ENCODE peak calls at places on chromosome 1, in six cellular contexts. One of them, this sample, is unnamed.

GRCh38 chr1:31524196-31524967 is 51.9 kb upstream of the TINAGL1 start:
- DNase-seq in breast epithelium: no peak
- DNase-seq in kidney epithelial cell: no peak
- DNase-seq in stimulated activated CD8-positive, alpha-beta memory T cell treated with anti-CD3 and anti-CD28 coated beads, Interleukin-7, amount 100 ng/mL, for 48 hours: no peak
- DNase-seq in AG09309: no peak
- DNase-seq in keratinocyte: no peak
- DNase-seq in this sample: no peak

GRCh38 chr1:24929876-24930702 is at the start of gene RUNX3:
- DNase-seq in breast epithelium: no peak
- DNase-seq in AG09309: no peak
- DNase-seq in kidney epithelial cell: no peak
- DNase-seq in keratinocyte: no peak
- DNase-seq in stimulated activated CD8-positive, alpha-beta memory T cell treated with anti-CD3 and anti-CD28 coated beads, Interleukin-7, amount 100 ng/mL, for 48 hours: peak
- DNase-seq in this sample: peak

GRCh38 chr1:44024031-44024902 is 7.0 kb downstream of the SLC6A9 start:
- DNase-seq in kidney epithelial cell: no peak
- DNase-seq in keratinocyte: no peak
- DNase-seq in breast epithelium: no peak
- DNase-seq in stimulated activated CD8-positive, alpha-beta memory T cell treated with anti-CD3 and anti-CD28 coated beads, Interleukin-7, amount 100 ng/mL, for 48 hours: no peak
- DNase-seq in AG09309: no peak
- DNase-seq in this sample: no peak

GRCh38 chr1:115255154-115255553 is 82.9 kb downstream of the NGF start:
- DNase-seq in kidney epithelial cell: no peak
- DNase-seq in keratinocyte: no peak
- DNase-seq in breast epithelium: no peak
- DNase-seq in AG09309: no peak
- DNase-seq in stimulated activated CD8-positive, alpha-beta memory T cell treated with anti-CD3 and anti-CD28 coated beads, Interleukin-7, amount 100 ng/mL, for 48 hours: no peak
- DNase-seq in this sample: no peak

GRCh38 chr1:227058321-227058751 is 118.2 kb downstream of the COQ8A start:
- DNase-seq in breast epithelium: no peak
- DNase-seq in stimulated activated CD8-positive, alpha-beta memory T cell treated with anti-CD3 and anti-CD28 coated beads, Interleukin-7, amount 100 ng/mL, for 48 hours: no peak
- DNase-seq in AG09309: peak
- DNase-seq in keratinocyte: peak
- DNase-seq in kidney epithelial cell: peak
- DNase-seq in this sample: peak

GRCh38 chr1:116254776-116255175 is 118.3 kb upstream of the ATP1A1 start:
- DNase-seq in stimulated activated CD8-positive, alpha-beta memory T cell treated with anti-CD3 and anti-CD28 coated beads, Interleukin-7, amount 100 ng/mL, for 48 hours: no peak
- DNase-seq in breast epithelium: no peak
- DNase-seq in keratinocyte: no peak
- DNase-seq in AG09309: no peak
- DNase-seq in kidney epithelial cell: no peak
- DNase-seq in this sample: no peak

GRCh38 chr1:162138107-162138506 is 68.6 kb downstream of the NOS1AP start:
- DNase-seq in AG09309: no peak
- DNase-seq in breast epithelium: no peak
- DNase-seq in stimulated activated CD8-positive, alpha-beta memory T cell treated with anti-CD3 and anti-CD28 coated beads, Interleukin-7, amount 100 ng/mL, for 48 hours: no peak
- DNase-seq in keratinocyte: no peak
- DNase-seq in kidney epithelial cell: no peak
- DNase-seq in this sample: no peak

GRCh38 chr1:118773656-118774055 is 214.5 kb downstream of the TBX15 start:
- DNase-seq in kidney epithelial cell: no peak
- DNase-seq in AG09309: no peak
- DNase-seq in breast epithelium: no peak
- DNase-seq in stimulated activated CD8-positive, alpha-beta memory T cell treated with anti-CD3 and anti-CD28 coated beads, Interleukin-7, amount 100 ng/mL, for 48 hours: no peak
- DNase-seq in keratinocyte: no peak
- DNase-seq in this sample: no peak

GRCh38 chr1:153397056-153397923 is 6.4 kb upstream of the S100A8 start:
- DNase-seq in AG09309: no peak
- DNase-seq in kidney epithelial cell: no peak
- DNase-seq in stimulated activated CD8-positive, alpha-beta memory T cell treated with anti-CD3 and anti-CD28 coated beads, Interleukin-7, amount 100 ng/mL, for 48 hours: no peak
- DNase-seq in keratinocyte: no peak
- DNase-seq in breast epithelium: no peak
- DNase-seq in this sample: no peak

GRCh38 chr1:16250547-16251251 is 13.7 kb upstream of the CPLANE2 start:
- DNase-seq in keratinocyte: no peak
- DNase-seq in stimulated activated CD8-positive, alpha-beta memory T cell treated with anti-CD3 and anti-CD28 coated beads, Interleukin-7, amount 100 ng/mL, for 48 hours: no peak
- DNase-seq in kidney epithelial cell: no peak
- DNase-seq in breast epithelium: no peak
- DNase-seq in AG09309: peak
- DNase-seq in this sample: no peak

GRCh38 chr1:46489169-46489637 is 433 bp upstream of the DMBX1 start:
- DNase-seq in keratinocyte: no peak
- DNase-seq in breast epithelium: no peak
- DNase-seq in AG09309: no peak
- DNase-seq in stimulated activated CD8-positive, alpha-beta memory T cell treated with anti-CD3 and anti-CD28 coated beads, Interleukin-7, amount 100 ng/mL, for 48 hours: peak
- DNase-seq in kidney epithelial cell: no peak
- DNase-seq in this sample: no peak

GRCh38 chr1:201538618-201539551 is at the start of gene NAV1:
- DNase-seq in AG09309: no peak
- DNase-seq in stimulated activated CD8-positive, alpha-beta memory T cell treated with anti-CD3 and anti-CD28 coated beads, Interleukin-7, amount 100 ng/mL, for 48 hours: no peak
- DNase-seq in keratinocyte: no peak
- DNase-seq in breast epithelium: peak
- DNase-seq in kidney epithelial cell: no peak
- DNase-seq in this sample: peak

GRCh38 chr1:150979007-150979722 is 2.9 kb upstream of the ANXA9 start:
- DNase-seq in AG09309: peak
- DNase-seq in keratinocyte: no peak
- DNase-seq in stimulated activated CD8-positive, alpha-beta memory T cell treated with anti-CD3 and anti-CD28 coated beads, Interleukin-7, amount 100 ng/mL, for 48 hours: peak
- DNase-seq in breast epithelium: peak
- DNase-seq in kidney epithelial cell: no peak
- DNase-seq in this sample: peak

GRCh38 chr1:168920456-168921094 is 185.9 kb upstream of the ATP1B1 start:
- DNase-seq in breast epithelium: no peak
- DNase-seq in stimulated activated CD8-positive, alpha-beta memory T cell treated with anti-CD3 and anti-CD28 coated beads, Interleukin-7, amount 100 ng/mL, for 48 hours: no peak
- DNase-seq in keratinocyte: no peak
- DNase-seq in AG09309: no peak
- DNase-seq in kidney epithelial cell: peak
- DNase-seq in this sample: peak

GRCh38 chr1:15252547-15252835 is 5.5 kb downstream of the FHAD1 start:
- DNase-seq in AG09309: no peak
- DNase-seq in keratinocyte: no peak
- DNase-seq in breast epithelium: no peak
- DNase-seq in kidney epithelial cell: no peak
- DNase-seq in stimulated activated CD8-positive, alpha-beta memory T cell treated with anti-CD3 and anti-CD28 coated beads, Interleukin-7, amount 100 ng/mL, for 48 hours: no peak
- DNase-seq in this sample: no peak

GRCh38 chr1:42482635-42483153 is 19.6 kb downstream of the CCDC30 start:
- DNase-seq in stimulated activated CD8-positive, alpha-beta memory T cell treated with anti-CD3 and anti-CD28 coated beads, Interleukin-7, amount 100 ng/mL, for 48 hours: no peak
- DNase-seq in kidney epithelial cell: no peak
- DNase-seq in keratinocyte: no peak
- DNase-seq in breast epithelium: no peak
- DNase-seq in AG09309: no peak
- DNase-seq in this sample: no peak

GRCh38 chr1:25568834-25569598 is 25.6 kb downstream of the LDLRAP1 start:
- DNase-seq in AG09309: peak
- DNase-seq in breast epithelium: no peak
- DNase-seq in kidney epithelial cell: peak
- DNase-seq in keratinocyte: no peak
- DNase-seq in stimulated activated CD8-positive, alpha-beta memory T cell treated with anti-CD3 and anti-CD28 coated beads, Interleukin-7, amount 100 ng/mL, for 48 hours: peak
- DNase-seq in this sample: peak

GRCh38 chr1:78303620-78304019 is 187.2 kb upstream of the PTGFR start:
- DNase-seq in keratinocyte: peak
- DNase-seq in stimulated activated CD8-positive, alpha-beta memory T cell treated with anti-CD3 and anti-CD28 coated beads, Interleukin-7, amount 100 ng/mL, for 48 hours: no peak
- DNase-seq in AG09309: peak
- DNase-seq in kidney epithelial cell: peak
- DNase-seq in breast epithelium: no peak
- DNase-seq in this sample: peak

GRCh38 chr1:183212870-183213269 is 26.8 kb downstream of the LAMC2 start:
- DNase-seq in AG09309: no peak
- DNase-seq in breast epithelium: no peak
- DNase-seq in kidney epithelial cell: no peak
- DNase-seq in stimulated activated CD8-positive, alpha-beta memory T cell treated with anti-CD3 and anti-CD28 coated beads, Interleukin-7, amount 100 ng/mL, for 48 hours: no peak
- DNase-seq in keratinocyte: no peak
- DNase-seq in this sample: no peak